ENCODE peak calls at places on chromosomes 16 and 17, in ten cellular contexts. P, I, Z, T, R, G, V, E, Q and S are unnamed samples.

GRCh38 chr17:71024172-71024571 is 854.8 kb downstream of the KCNJ2 start:
- DNase-seq in V (no peak), R (no peak), T (no peak), G (no peak), P (no peak), Z (no peak), Q (no peak), I (no peak), E (no peak), S (no peak)

GRCh38 chr17:65222216-65222738 is 85.1 kb downstream of the RGS9 start:
- DNase-seq in Z (no peak), Q (no peak), I (no peak), P (peak), G (no peak), E (no peak), V (no peak), R (no peak), T (no peak), S (no peak)

GRCh38 chr17:28204751-28205150 is 114.2 kb upstream of the TMEM97 start:
- DNase-seq in I (no peak), V (no peak), T (no peak), Z (no peak), G (no peak), Q (no peak), R (no peak), E (no peak), P (peak), S (no peak)

GRCh38 chr17:9268546-9268945 is 247.2 kb downstream of the NTN1 start:
- DNase-seq in E (no peak), T (no peak), G (no peak), R (no peak), V (no peak), P (no peak), Q (no peak), I (no peak), Z (no peak), S (no peak)

GRCh38 chr17:73942668-73943415 is 260.6 kb upstream of the RPL38 start:
- DNase-seq in T (no peak), G (peak), E (peak), R (no peak), P (no peak), Q (no peak), V (no peak), I (no peak), Z (no peak), S (no peak)

GRCh38 chr17:30379303-30380105 is 777 bp downstream of the CPD start:
- DNase-seq in Q (peak), G (peak), R (no peak), E (peak), Z (peak), V (no peak), P (no peak), T (no peak), I (peak), S (no peak)

GRCh38 chr16:85317704-85318103 is 205.4 kb upstream of the CIBAR2 start:
- DNase-seq in Z (no peak), V (no peak), T (no peak), G (no peak), R (no peak), Q (no peak), E (no peak), I (no peak), P (no peak), S (no peak)

GRCh38 chr16:87395181-87395842 is 3.2 kb downstream of the MAP1LC3B start:
- DNase-seq in I (peak), R (no peak), Q (no peak), E (peak), T (no peak), P (no peak), V (no peak), Z (no peak), G (no peak), S (no peak)

GRCh38 chr16:87416826-87417471 is 24.8 kb downstream of the MAP1LC3B start:
- DNase-seq in Z (no peak), P (peak), G (no peak), Q (no peak), T (no peak), I (peak), E (peak), R (no peak), V (peak), S (no peak)

GRCh38 chr16:22694887-22695382 is 119.0 kb upstream of the HS3ST2 start:
- DNase-seq in Q (no peak), R (no peak), I (peak), E (no peak), Z (no peak), T (no peak), P (peak), V (peak), G (no peak), S (no peak)

GRCh38 chr16:81646561-81646960 is 132.5 kb upstream of the PLCG2 start:
- DNase-seq in P (peak), T (no peak), Q (no peak), R (no peak), I (no peak), V (no peak), Z (no peak), G (no peak), E (no peak), S (no peak)

GRCh38 chr17:71247455-71248015 is 873.3 kb upstream of the SOX9 start:
- DNase-seq in E (no peak), V (no peak), I (no peak), Q (no peak), Z (no peak), G (no peak), P (no peak), T (no peak), R (no peak), S (no peak)

GRCh38 chr16:9115277-9115676 is 23.8 kb downstream of the HAPSTR1 start:
- DNase-seq in V (no peak), T (no peak), E (no peak), Z (no peak), I (no peak), G (peak), P (no peak), Q (no peak), R (peak), S (no peak)

GRCh38 chr17:79650283-79650682 is 39.4 kb upstream of the RBFOX3 start:
- DNase-seq in E (peak), G (peak), Q (no peak), R (no peak), T (no peak), V (no peak), Z (no peak), P (no peak), I (peak), S (no peak)

GRCh38 chr17:16507918-16508533 is 16.0 kb upstream of the LRRC75A start:
- DNase-seq in V (no peak), Z (no peak), E (no peak), G (no peak), I (no peak), Q (no peak), R (no peak), T (no peak), P (no peak), S (no peak)

GRCh38 chr17:2909164-2909852 is 113.1 kb downstream of the RAP1GAP2 start:
- DNase-seq in R (no peak), I (no peak), Z (peak), V (no peak), P (no peak), Q (no peak), T (no peak), G (no peak), E (no peak), S (no peak)

GRCh38 chr16:17921357-17921978 is 415.1 kb downstream of the NPIPA8 start:
- DNase-seq in P (no peak), I (no peak), E (no peak), V (no peak), Z (peak), R (no peak), T (peak), G (peak), Q (no peak), S (no peak)

GRCh38 chr17:354651-355556 is 2.3 kb upstream of the RPH3AL start:
- DNase-seq in P (no peak), T (no peak), V (no peak), R (peak), E (no peak), Z (peak), Q (peak), I (no peak), G (no peak), S (no peak)

GRCh38 chr17:28497931-28498330 is 8.2 kb upstream of the FOXN1 start:
- DNase-seq in I (no peak), P (no peak), T (no peak), R (no peak), G (peak), Z (no peak), V (no peak), Q (no peak), E (no peak), S (no peak)

GRCh38 chr17:69046130-69046807 is 14.5 kb downstream of the ABCA9 start:
- DNase-seq in T (no peak), P (no peak), V (no peak), I (no peak), E (no peak), Q (no peak), G (peak), R (no peak), Z (no peak), S (no peak)

GRCh38 chr16:15682105-15682570 is 32.1 kb downstream of the NDE1 start:
- DNase-seq in V (peak), R (no peak), T (peak), E (no peak), G (peak), Q (no peak), P (peak), Z (no peak), I (no peak), S (no peak)

GRCh38 chr16:46972429-46972970 is 974 bp downstream of the DNAJA2 start:
- DNase-seq in Z (no peak), R (no peak), G (no peak), T (no peak), Q (no peak), E (no peak), V (peak), P (peak), I (no peak), S (no peak)

GRCh38 chr17:40915721-40916256 is 21.7 kb downstream of the KRT23 start:
- DNase-seq in E (no peak), Z (no peak), T (no peak), P (peak), G (no peak), I (no peak), V (no peak), Q (no peak), R (no peak), S (no peak)

GRCh38 chr17:7626307-7626706 is 1.3 kb downstream of the SAT2 start:
- DNase-seq in V (no peak), T (no peak), R (no peak), Q (no peak), G (no peak), E (no peak), P (no peak), I (peak), Z (no peak), S (no peak)

GRCh38 chr17:48671697-48672171 is 45.6 kb upstream of the HOXB9 start:
- DNase-seq in I (peak), R (peak), P (peak), V (peak), Z (peak), Q (peak), T (peak), G (peak), E (peak), S (peak)

GRCh38 chr17:48915459-48916282 is 7.5 kb downstream of the UBE2Z start:
- DNase-seq in G (no peak), Q (no peak), T (no peak), Z (no peak), R (peak), I (no peak), V (peak), P (peak), E (no peak), S (no peak)

GRCh38 chr17:9408381-9408780 is 167.2 kb downstream of the STX8 start:
- DNase-seq in V (no peak), I (no peak), Q (no peak), Z (no peak), R (no peak), T (no peak), G (no peak), P (peak), E (no peak), S (no peak)

GRCh38 chr16:48284772-48285409 is 37.6 kb upstream of the ABCC11 start:
- DNase-seq in Z (no peak), R (no peak), I (no peak), Q (no peak), P (no peak), G (no peak), E (no peak), V (no peak), T (no peak), S (no peak)

GRCh38 chr17:82993005-82993404 is 86.4 kb upstream of the METRNL start:
- DNase-seq in T (no peak), E (no peak), R (no peak), G (no peak), I (no peak), Q (no peak), Z (no peak), P (no peak), V (no peak), S (no peak)

GRCh38 chr17:18258356-18259038 is at the start of gene FLII:
- DNase-seq in R (peak), G (peak), Z (peak), T (peak), E (peak), I (peak), P (no peak), V (peak), Q (no peak), S (no peak)

GRCh38 chr16:58628845-58629680 is 563 bp downstream of the CNOT1 start:
- DNase-seq in V (peak), Q (peak), I (peak), Z (peak), T (peak), R (peak), P (no peak), E (peak), G (peak), S (no peak)

GRCh38 chr17:1480747-1481465 is 11.6 kb downstream of the MYO1C start:
- DNase-seq in Z (no peak), Q (no peak), G (no peak), T (no peak), V (peak), P (peak), E (no peak), R (no peak), I (no peak), S (no peak)

GRCh38 chr17:6110088-6110487 is 39.9 kb downstream of the WSCD1 start:
- DNase-seq in E (no peak), P (no peak), V (no peak), R (no peak), G (peak), Z (no peak), I (no peak), Q (no peak), T (no peak), S (no peak)

GRCh38 chr16:735982-736453 is 4.8 kb downstream of the CIAO3 start:
- DNase-seq in Z (no peak), T (no peak), R (no peak), I (no peak), V (no peak), E (no peak), Q (no peak), P (no peak), G (no peak), S (no peak)

GRCh38 chr17:5769936-5770335 is 185.6 kb upstream of the NLRP1 start:
- DNase-seq in I (no peak), P (no peak), E (no peak), Z (peak), Q (no peak), G (no peak), V (no peak), T (peak), R (no peak), S (no peak)

GRCh38 chr16:70390774-70391173 is 44.1 kb downstream of the DDX19A start:
- DNase-seq in T (no peak), Z (no peak), E (no peak), Q (no peak), R (no peak), G (no peak), V (no peak), P (no peak), I (no peak), S (no peak)

GRCh38 chr16:89156740-89157645 is 14.6 kb upstream of the CDH15 start:
- DNase-seq in Z (no peak), I (no peak), E (no peak), G (no peak), T (no peak), P (no peak), V (no peak), R (no peak), Q (no peak), S (no peak)

DNA sequence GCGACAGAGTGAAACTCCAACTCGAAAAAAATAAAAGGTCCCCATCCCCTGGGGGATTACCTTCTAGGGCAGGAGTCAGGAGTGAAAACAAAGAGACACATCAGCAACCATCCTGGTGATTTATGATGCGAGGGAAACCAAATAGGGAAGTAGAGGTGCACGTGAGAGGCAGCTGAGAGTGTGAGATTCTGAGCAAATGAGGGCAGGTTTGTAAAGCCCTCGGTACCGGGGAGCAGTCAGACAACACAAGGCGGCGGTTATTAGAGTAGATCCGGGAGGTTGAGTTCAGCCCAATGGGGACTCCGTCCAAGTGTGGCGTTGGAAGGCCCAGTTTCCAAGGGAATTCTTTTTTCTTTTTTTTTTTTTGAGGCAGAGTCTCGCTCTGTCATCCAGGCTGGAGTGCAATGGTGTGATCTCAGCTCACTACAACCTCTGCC is 7.4 kb upstream of the ARMC7 start:
- DNase-seq in P (no peak), I (no peak), V (no peak), T (no peak), Z (peak), E (no peak), R (no peak), G (peak), Q (no peak), S (no peak)
- TF ChIP-seq CTCF in P (no peak), I (no peak), V (no peak), T (no peak), Z (no peak), E (no peak), R (no peak), G (no peak), Q (no peak), S (no peak)

GRCh38 chr16:80580109-80580832 is 39.5 kb downstream of the DYNLRB2 start:
- DNase-seq in V (peak), Q (no peak), I (no peak), Z (no peak), T (no peak), G (no peak), P (peak), E (peak), R (no peak), S (no peak)
- TF ChIP-seq CTCF in V (no peak), Q (no peak), I (no peak), Z (no peak), T (no peak), G (no peak), P (no peak), E (no peak), R (no peak), S (no peak)

GRCh38 chr17:81210466-81210865 is 12.3 kb downstream of the CEP131 start:
- DNase-seq in T (no peak), P (no peak), I (no peak), Z (no peak), Q (no peak), V (no peak), R (no peak), E (no peak), G (no peak), S (no peak)
- TF ChIP-seq CTCF in T (no peak), P (no peak), I (no peak), Z (no peak), Q (no peak), V (no peak), R (no peak), E (no peak), G (no peak), S (no peak)

GRCh38 chr17:67116045-67116575 is 71.8 kb downstream of the CACNG1 start:
- DNase-seq in T (no peak), Q (no peak), R (no peak), E (no peak), P (no peak), V (no peak), I (no peak), G (no peak), Z (no peak), S (no peak)
- TF ChIP-seq CTCF in T (peak), Q (no peak), R (no peak), E (no peak), P (peak), V (no peak), I (no peak), G (peak), Z (no peak), S (no peak)

DNA sequence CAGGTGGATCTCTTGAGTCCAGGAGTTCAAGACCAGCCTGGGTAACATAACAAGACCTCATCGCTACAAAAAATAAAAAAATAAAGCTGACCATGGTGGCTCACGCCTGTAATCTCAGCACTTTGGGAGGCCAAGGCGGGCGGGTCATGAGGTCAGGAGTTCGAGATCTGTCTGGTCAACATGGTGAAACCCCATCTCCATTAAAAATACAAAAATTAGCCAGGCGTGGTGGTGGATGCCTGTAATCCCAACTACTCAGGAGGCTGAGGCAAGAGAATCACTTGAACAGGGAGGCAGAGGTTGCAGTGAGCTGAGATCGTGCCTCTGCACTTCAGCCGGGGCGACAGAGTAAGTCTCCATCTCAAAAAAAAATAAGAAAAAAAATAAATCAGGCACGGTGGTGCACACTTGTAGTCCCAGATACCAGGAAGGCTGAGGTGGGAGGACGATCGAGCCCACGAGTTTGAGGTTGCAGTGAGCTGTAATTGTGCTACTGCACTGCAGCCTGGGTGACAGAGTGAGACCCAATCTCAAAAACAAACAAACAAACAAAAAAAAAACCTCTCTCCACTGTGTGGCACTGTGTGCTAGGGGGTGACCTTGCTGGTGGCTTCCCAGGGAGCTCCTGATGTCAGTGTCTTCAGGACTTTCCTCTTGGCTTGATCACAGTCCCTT is 19.8 kb upstream of the MAPK3 start:
- DNase-seq in R (no peak), Q (no peak), P (no peak), T (no peak), V (no peak), I (no peak), E (no peak), G (peak), Z (no peak), S (no peak)
- TF ChIP-seq CTCF in R (no peak), Q (no peak), P (no peak), T (no peak), V (no peak), I (no peak), E (no peak), G (peak), Z (no peak), S (no peak)

GRCh38 chr16:30557950-30558788 is at the start of gene ZNF764:
- DNase-seq in Z (peak), Q (peak), R (peak), I (peak), G (peak), V (peak), P (peak), E (peak), T (peak), S (peak)
- TF ChIP-seq CTCF in Z (no peak), Q (peak), R (no peak), I (no peak), G (no peak), V (no peak), P (peak), E (no peak), T (no peak), S (no peak)

GRCh38 chr17:76593964-76594363 is 8.3 kb upstream of the ST6GALNAC2 start:
- DNase-seq in E (no peak), Q (no peak), G (no peak), Z (no peak), I (no peak), T (no peak), V (no peak), R (no peak), P (no peak), S (no peak)
- TF ChIP-seq CTCF in E (no peak), Q (no peak), G (no peak), Z (no peak), I (no peak), T (no peak), V (no peak), R (no peak), P (no peak), S (no peak)

DNA sequence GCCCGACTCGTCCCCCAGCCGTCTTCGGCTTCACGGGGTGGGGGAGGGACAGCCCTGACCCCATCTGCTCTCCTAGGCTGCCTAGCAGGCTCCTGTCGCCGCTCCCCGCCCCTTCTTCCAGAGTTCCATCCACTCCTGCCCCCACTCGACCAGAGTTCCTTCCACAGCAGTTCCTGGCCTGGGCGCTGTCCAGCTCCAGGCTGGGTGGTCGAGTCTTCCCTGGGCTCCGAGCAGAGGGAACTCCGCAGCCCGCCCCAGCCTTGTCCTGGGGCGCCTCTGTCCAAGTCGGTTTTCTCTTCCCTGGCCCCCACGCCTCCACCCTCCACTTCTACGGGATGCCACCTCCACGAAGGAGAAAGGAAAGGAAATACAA is 1.4 kb downstream of the PYY start:
- DNase-seq in Z (peak), Q (no peak), R (no peak), V (peak), P (no peak), I (no peak), E (no peak), T (no peak), G (peak), S (no peak)
- TF ChIP-seq CTCF in Z (no peak), Q (no peak), R (no peak), V (no peak), P (no peak), I (no peak), E (no peak), T (no peak), G (no peak), S (no peak)

GRCh38 chr17:38667787-38668122 is 7.0 kb downstream of the EPOP start:
- DNase-seq in R (no peak), Z (no peak), Q (no peak), V (no peak), P (no peak), I (no peak), G (no peak), E (no peak), T (no peak), S (no peak)
- TF ChIP-seq CTCF in R (no peak), Z (peak), Q (no peak), V (no peak), P (no peak), I (no peak), G (no peak), E (no peak), T (peak), S (no peak)